ENCODE peak calls at places on chromosomes 16 and 17, in nine cellular contexts. One of them, this sample, is unnamed.

GRCh38 chr16:17334096-17334495 is 136.7 kb downstream of the XYLT1 start:
- DNase-seq in body of pancreas: no peak
- DNase-seq in adrenal gland: peak
- DNase-seq in heart left ventricle: no peak
- DNase-seq in hepatocyte: no peak
- DNase-seq in B cell: no peak
- DNase-seq in upper lobe of right lung: no peak
- DNase-seq in thoracic aorta: peak
- DNase-seq in PC-9: no peak
- DNase-seq in this sample: no peak

GRCh38 chr17:74904687-74905409 is 11.4 kb upstream of the FADS6 start:
- DNase-seq in body of pancreas: no peak
- DNase-seq in adrenal gland: no peak
- DNase-seq in heart left ventricle: no peak
- DNase-seq in hepatocyte: no peak
- DNase-seq in B cell: no peak
- DNase-seq in upper lobe of right lung: no peak
- DNase-seq in thoracic aorta: no peak
- DNase-seq in PC-9: no peak
- DNase-seq in this sample: peak

GRCh38 chr17:74008196-74008595 is 195.3 kb upstream of the RPL38 start:
- DNase-seq in body of pancreas: no peak
- DNase-seq in adrenal gland: no peak
- DNase-seq in heart left ventricle: no peak
- DNase-seq in hepatocyte: peak
- DNase-seq in B cell: no peak
- DNase-seq in upper lobe of right lung: no peak
- DNase-seq in thoracic aorta: no peak
- DNase-seq in PC-9: no peak
- DNase-seq in this sample: peak

GRCh38 chr16:89784409-89784808 is 32.0 kb downstream of the FANCA start:
- DNase-seq in body of pancreas: no peak
- DNase-seq in adrenal gland: no peak
- DNase-seq in heart left ventricle: no peak
- DNase-seq in hepatocyte: no peak
- DNase-seq in B cell: no peak
- DNase-seq in upper lobe of right lung: no peak
- DNase-seq in thoracic aorta: no peak
- DNase-seq in PC-9: no peak
- DNase-seq in this sample: peak

GRCh38 chr17:81096741-81097133 is 61.8 kb downstream of the BAIAP2 start:
- DNase-seq in body of pancreas: no peak
- DNase-seq in adrenal gland: no peak
- DNase-seq in heart left ventricle: no peak
- DNase-seq in hepatocyte: no peak
- DNase-seq in B cell: no peak
- DNase-seq in upper lobe of right lung: no peak
- DNase-seq in thoracic aorta: no peak
- DNase-seq in PC-9: peak
- DNase-seq in this sample: peak

GRCh38 chr17:50945779-50946222 is 79.6 kb upstream of the TOB1 start:
- DNase-seq in body of pancreas: peak
- DNase-seq in adrenal gland: no peak
- DNase-seq in heart left ventricle: no peak
- DNase-seq in hepatocyte: no peak
- DNase-seq in B cell: no peak
- DNase-seq in upper lobe of right lung: no peak
- DNase-seq in thoracic aorta: no peak
- DNase-seq in PC-9: no peak
- DNase-seq in this sample: no peak

GRCh38 chr17:58565389-58566311 is 51.2 kb upstream of the MTMR4 start:
- DNase-seq in body of pancreas: no peak
- DNase-seq in adrenal gland: no peak
- DNase-seq in heart left ventricle: no peak
- DNase-seq in hepatocyte: no peak
- DNase-seq in B cell: no peak
- DNase-seq in upper lobe of right lung: no peak
- DNase-seq in thoracic aorta: no peak
- DNase-seq in PC-9: peak
- DNase-seq in this sample: no peak

GRCh38 chr17:59421722-59422121 is 90.3 kb downstream of the YPEL2 start:
- DNase-seq in body of pancreas: no peak
- DNase-seq in adrenal gland: no peak
- DNase-seq in heart left ventricle: no peak
- DNase-seq in hepatocyte: no peak
- DNase-seq in B cell: no peak
- DNase-seq in upper lobe of right lung: no peak
- DNase-seq in thoracic aorta: no peak
- DNase-seq in PC-9: no peak
- DNase-seq in this sample: no peak

GRCh38 chr16:31106509-31107464 is 1.4 kb upstream of the BCKDK start:
- DNase-seq in body of pancreas: no peak
- DNase-seq in adrenal gland: no peak
- DNase-seq in heart left ventricle: no peak
- DNase-seq in hepatocyte: peak
- DNase-seq in B cell: no peak
- DNase-seq in upper lobe of right lung: no peak
- DNase-seq in thoracic aorta: no peak
- DNase-seq in PC-9: no peak
- DNase-seq in this sample: no peak

GRCh38 chr16:31108035-31108793 is at the start of gene BCKDK:
- DNase-seq in body of pancreas: peak
- DNase-seq in adrenal gland: peak
- DNase-seq in heart left ventricle: peak
- DNase-seq in hepatocyte: peak
- DNase-seq in B cell: peak
- DNase-seq in upper lobe of right lung: peak
- DNase-seq in thoracic aorta: no peak
- DNase-seq in PC-9: peak
- DNase-seq in this sample: peak

GRCh38 chr16:31108794-31109558 is 790 bp downstream of the BCKDK start:
- DNase-seq in body of pancreas: no peak
- DNase-seq in adrenal gland: no peak
- DNase-seq in heart left ventricle: no peak
- DNase-seq in hepatocyte: peak
- DNase-seq in B cell: peak
- DNase-seq in upper lobe of right lung: no peak
- DNase-seq in thoracic aorta: no peak
- DNase-seq in PC-9: no peak
- DNase-seq in this sample: no peak

GRCh38 chr16:31107465-31107867 is 720 bp upstream of the BCKDK start:
- DNase-seq in body of pancreas: no peak
- DNase-seq in adrenal gland: no peak
- DNase-seq in heart left ventricle: no peak
- DNase-seq in hepatocyte: peak
- DNase-seq in B cell: no peak
- DNase-seq in upper lobe of right lung: no peak
- DNase-seq in thoracic aorta: no peak
- DNase-seq in PC-9: no peak
- DNase-seq in this sample: peak

DNA sequence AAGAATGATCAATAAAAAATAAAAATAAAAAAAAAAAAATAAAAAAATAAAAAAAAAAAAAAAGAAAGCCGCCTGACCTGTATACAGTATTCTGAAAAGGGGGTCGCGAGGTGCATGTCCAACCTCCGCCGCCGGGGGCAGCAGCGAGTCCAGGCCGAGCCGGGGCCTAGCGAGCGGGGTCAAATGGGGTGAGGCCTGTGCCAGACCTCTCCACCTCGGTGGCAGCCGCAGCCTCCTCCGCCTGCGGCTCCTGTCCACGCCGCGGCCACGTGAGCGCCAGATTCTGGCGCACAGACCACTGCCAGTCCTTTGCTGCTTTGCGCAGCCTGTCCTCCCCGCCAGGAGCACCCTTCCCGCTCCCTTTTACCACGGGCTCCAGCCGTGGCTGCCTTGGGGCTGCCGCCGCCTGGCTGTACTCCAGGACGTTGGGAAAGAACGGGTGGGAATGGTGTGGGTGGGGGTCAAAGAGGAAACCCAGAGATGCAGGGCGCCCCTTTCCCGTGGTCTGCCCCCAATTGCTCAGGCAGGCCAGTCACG is 2.4 kb upstream of the BCKDK start:
- DNase-seq in body of pancreas: peak
- DNase-seq in adrenal gland: peak
- DNase-seq in heart left ventricle: peak
- DNase-seq in hepatocyte: peak
- DNase-seq in B cell: peak
- DNase-seq in upper lobe of right lung: peak
- DNase-seq in thoracic aorta: peak
- DNase-seq in PC-9: peak
- DNase-seq in this sample: peak
- TF ChIP-seq CTCF in body of pancreas: peak
- TF ChIP-seq CTCF in adrenal gland: peak
- TF ChIP-seq CTCF in heart left ventricle: peak
- TF ChIP-seq CTCF in hepatocyte: peak
- TF ChIP-seq CTCF in B cell: peak
- TF ChIP-seq CTCF in upper lobe of right lung: peak
- TF ChIP-seq CTCF in thoracic aorta: peak
- TF ChIP-seq CTCF in PC-9: peak
- TF ChIP-seq CTCF in this sample: peak

DNA sequence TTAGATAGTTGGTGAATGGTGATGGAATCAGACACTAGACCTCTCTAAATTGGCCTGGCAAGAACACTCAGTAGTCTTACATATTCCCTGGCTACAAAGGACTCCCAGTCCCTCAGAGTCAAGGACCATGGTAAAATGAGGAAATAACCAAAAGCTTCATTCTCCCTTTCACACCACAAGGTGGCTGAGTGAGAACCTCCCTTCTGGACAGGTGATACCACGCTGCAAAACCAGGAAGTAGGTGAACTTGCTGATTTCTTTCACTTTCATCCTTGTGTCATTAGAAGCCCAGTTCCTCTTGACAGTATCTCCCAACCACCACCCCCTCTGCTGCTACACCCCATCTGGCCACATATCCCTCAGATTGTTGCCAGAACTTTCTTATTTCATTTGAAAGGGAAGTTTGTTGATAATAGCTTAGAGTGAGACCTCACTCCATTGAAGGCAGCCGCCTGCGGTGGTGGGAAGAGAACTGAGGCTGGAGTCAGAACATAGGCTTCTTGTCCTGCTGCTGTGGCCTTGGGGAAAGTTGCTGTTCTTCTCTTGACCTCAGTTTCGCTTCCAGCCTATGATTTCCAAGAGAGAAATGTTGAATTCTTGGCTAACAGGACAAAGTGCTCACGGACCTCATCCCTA is 290.6 kb upstream of the CCL2 start:
- DNase-seq in body of pancreas: peak
- DNase-seq in adrenal gland: no peak
- DNase-seq in heart left ventricle: no peak
- DNase-seq in hepatocyte: peak
- DNase-seq in B cell: peak
- DNase-seq in upper lobe of right lung: no peak
- DNase-seq in thoracic aorta: no peak
- DNase-seq in PC-9: no peak
- DNase-seq in this sample: peak
- TF ChIP-seq CTCF in body of pancreas: no peak
- TF ChIP-seq CTCF in adrenal gland: no peak
- TF ChIP-seq CTCF in heart left ventricle: no peak
- TF ChIP-seq CTCF in hepatocyte: no peak
- TF ChIP-seq CTCF in B cell: peak
- TF ChIP-seq CTCF in upper lobe of right lung: peak
- TF ChIP-seq CTCF in thoracic aorta: no peak
- TF ChIP-seq CTCF in PC-9: no peak
- TF ChIP-seq CTCF in this sample: no peak

GRCh38 chr17:16417896-16418683 is 2.7 kb downstream of the TRPV2 start:
- DNase-seq in body of pancreas: no peak
- DNase-seq in adrenal gland: no peak
- DNase-seq in heart left ventricle: no peak
- DNase-seq in hepatocyte: peak
- DNase-seq in B cell: no peak
- DNase-seq in upper lobe of right lung: no peak
- DNase-seq in thoracic aorta: no peak
- DNase-seq in PC-9: peak
- DNase-seq in this sample: no peak

GRCh38 chr17:16417399-16417798 is 2.0 kb downstream of the TRPV2 start:
- DNase-seq in body of pancreas: no peak
- DNase-seq in adrenal gland: no peak
- DNase-seq in heart left ventricle: no peak
- DNase-seq in hepatocyte: no peak
- DNase-seq in B cell: no peak
- DNase-seq in upper lobe of right lung: no peak
- DNase-seq in thoracic aorta: no peak
- DNase-seq in PC-9: no peak
- DNase-seq in this sample: no peak

GRCh38 chr17:16418684-16419066 is 3.3 kb downstream of the TRPV2 start:
- DNase-seq in body of pancreas: no peak
- DNase-seq in adrenal gland: no peak
- DNase-seq in heart left ventricle: no peak
- DNase-seq in hepatocyte: peak
- DNase-seq in B cell: no peak
- DNase-seq in upper lobe of right lung: no peak
- DNase-seq in thoracic aorta: no peak
- DNase-seq in PC-9: no peak
- DNase-seq in this sample: peak

GRCh38 chr17:16419074-16419928 is 3.9 kb downstream of the TRPV2 start:
- DNase-seq in body of pancreas: no peak
- DNase-seq in adrenal gland: peak
- DNase-seq in heart left ventricle: no peak
- DNase-seq in hepatocyte: peak
- DNase-seq in B cell: no peak
- DNase-seq in upper lobe of right lung: no peak
- DNase-seq in thoracic aorta: no peak
- DNase-seq in PC-9: peak
- DNase-seq in this sample: peak

DNA sequence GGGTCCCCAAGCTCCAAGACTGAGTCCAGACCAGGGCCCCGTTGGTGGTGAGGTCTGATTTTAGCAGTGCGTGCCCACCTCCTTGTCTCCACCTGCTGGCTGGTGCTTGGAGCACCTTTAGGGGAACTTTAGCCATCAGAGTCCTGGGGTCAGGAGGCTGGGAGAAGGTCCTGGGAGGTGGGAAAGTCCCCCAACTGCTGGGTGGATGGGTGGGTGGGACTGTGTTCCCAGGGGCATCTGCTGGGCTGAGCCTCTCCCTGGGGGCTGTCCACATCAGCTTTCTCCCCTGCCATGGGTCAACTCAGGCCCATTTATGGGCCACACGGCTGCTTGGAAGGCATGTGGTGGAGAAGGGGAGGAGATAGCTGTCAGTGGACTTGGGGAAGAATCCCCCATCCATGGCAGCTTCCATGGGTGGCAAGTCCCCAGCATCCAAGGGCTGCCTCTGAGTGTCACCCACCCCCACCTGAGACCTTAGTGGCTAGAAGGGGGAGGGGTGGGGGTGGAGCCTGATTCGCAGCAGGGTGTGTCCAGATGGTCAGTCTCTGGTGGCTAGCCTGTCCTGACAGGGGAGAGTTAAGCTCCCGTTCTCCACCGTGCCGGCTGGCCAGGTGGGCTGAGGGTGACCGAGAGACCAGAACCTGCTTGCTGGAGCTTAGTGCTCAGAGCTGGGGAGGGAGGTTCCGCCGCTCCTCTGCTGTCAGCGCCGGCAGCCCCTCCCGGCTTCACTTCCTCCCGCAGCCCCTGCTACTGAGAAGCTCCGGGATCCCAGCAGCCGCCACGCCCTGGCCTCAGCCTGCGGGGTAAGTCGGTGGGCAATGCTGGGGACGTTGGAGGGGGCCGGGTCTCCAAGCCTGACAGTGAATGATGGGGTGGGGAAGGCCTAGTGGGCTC is at the start of gene TRPV2:
- DNase-seq in body of pancreas: peak
- DNase-seq in adrenal gland: peak
- DNase-seq in heart left ventricle: peak
- DNase-seq in hepatocyte: peak
- DNase-seq in B cell: peak
- DNase-seq in upper lobe of right lung: peak
- DNase-seq in thoracic aorta: no peak
- DNase-seq in PC-9: no peak
- DNase-seq in this sample: peak
- TF ChIP-seq CTCF in body of pancreas: peak
- TF ChIP-seq CTCF in adrenal gland: peak
- TF ChIP-seq CTCF in heart left ventricle: peak
- TF ChIP-seq CTCF in hepatocyte: peak
- TF ChIP-seq CTCF in B cell: peak
- TF ChIP-seq CTCF in upper lobe of right lung: peak
- TF ChIP-seq CTCF in thoracic aorta: peak
- TF ChIP-seq CTCF in PC-9: no peak
- TF ChIP-seq CTCF in this sample: peak

GRCh38 chr17:76103274-76104139 is at the start of gene EXOC7:
- DNase-seq in body of pancreas: peak
- DNase-seq in adrenal gland: peak
- DNase-seq in heart left ventricle: peak
- DNase-seq in hepatocyte: peak
- DNase-seq in B cell: peak
- DNase-seq in upper lobe of right lung: peak
- DNase-seq in thoracic aorta: peak
- DNase-seq in PC-9: peak
- DNase-seq in this sample: peak
- TF ChIP-seq CTCF in body of pancreas: no peak
- TF ChIP-seq CTCF in adrenal gland: peak
- TF ChIP-seq CTCF in heart left ventricle: no peak
- TF ChIP-seq CTCF in hepatocyte: no peak
- TF ChIP-seq CTCF in B cell: no peak
- TF ChIP-seq CTCF in upper lobe of right lung: no peak
- TF ChIP-seq CTCF in thoracic aorta: no peak
- TF ChIP-seq CTCF in PC-9: no peak
- TF ChIP-seq CTCF in this sample: no peak

This sample was measured in activated CD8-positive, alpha-beta T cell treated with anti-CD3 and anti-CD28 coated beads for 36 hours.